ENCODE peak calls at places on chromosome 5, in four cellular contexts. One of them, this sample, is unnamed.

GRCh38 chr5:79962580-79963222 is 28.4 kb downstream of the MTX3 start:
- DNase-seq in OCI-LY7: no peak
- DNase-seq in testis: no peak
- DNase-seq in AG04450: no peak
- DNase-seq in this sample: no peak

GRCh38 chr5:177963966-177964365 is 32.1 kb downstream of the PROP1 start:
- DNase-seq in testis: no peak
- DNase-seq in OCI-LY7: no peak
- DNase-seq in AG04450: no peak
- DNase-seq in this sample: no peak

GRCh38 chr5:150024241-150024984 is 23.9 kb downstream of the HMGXB3 start:
- DNase-seq in AG04450: no peak
- DNase-seq in testis: no peak
- DNase-seq in OCI-LY7: no peak
- DNase-seq in this sample: no peak

GRCh38 chr5:78793907-78794687 is 145.5 kb upstream of the LHFPL2 start:
- DNase-seq in AG04450: no peak
- DNase-seq in OCI-LY7: no peak
- DNase-seq in testis: no peak
- DNase-seq in this sample: no peak

GRCh38 chr5:132979367-132979935 is 16.0 kb upstream of the AFF4 start:
- DNase-seq in AG04450: no peak
- DNase-seq in OCI-LY7: no peak
- DNase-seq in testis: no peak
- DNase-seq in this sample: no peak

GRCh38 chr5:115246361-115246991 is 16.2 kb downstream of the PGGT1B start:
- DNase-seq in AG04450: no peak
- DNase-seq in testis: no peak
- DNase-seq in OCI-LY7: peak
- DNase-seq in this sample: no peak

GRCh38 chr5:126433708-126434107 is 10.5 kb downstream of the GRAMD2B start:
- DNase-seq in OCI-LY7: no peak
- DNase-seq in AG04450: no peak
- DNase-seq in testis: no peak
- DNase-seq in this sample: no peak

GRCh38 chr5:142918959-142919635 is 148.9 kb downstream of the ARHGAP26 start:
- DNase-seq in testis: no peak
- DNase-seq in AG04450: no peak
- DNase-seq in OCI-LY7: no peak
- DNase-seq in this sample: no peak

GRCh38 chr5:125575561-125576504 is 829.4 kb upstream of the ZNF608 start:
- DNase-seq in testis: no peak
- DNase-seq in AG04450: no peak
- DNase-seq in OCI-LY7: no peak
- DNase-seq in this sample: no peak

GRCh38 chr5:127011151-127011550 is 19.2 kb downstream of the MARCHF3 start:
- DNase-seq in OCI-LY7: no peak
- DNase-seq in testis: no peak
- DNase-seq in AG04450: peak
- DNase-seq in this sample: no peak

GRCh38 chr5:157860898-157861894 is 2.3 kb upstream of the CLINT1 start:
- DNase-seq in OCI-LY7: peak
- DNase-seq in testis: no peak
- DNase-seq in AG04450: no peak
- DNase-seq in this sample: no peak

GRCh38 chr5:161302557-161302956 is 244.0 kb downstream of the GABRB2 start:
- DNase-seq in AG04450: no peak
- DNase-seq in testis: no peak
- DNase-seq in OCI-LY7: no peak
- DNase-seq in this sample: no peak

GRCh38 chr5:58188287-58188651 is 271.6 kb downstream of the PLK2 start:
- DNase-seq in OCI-LY7: no peak
- DNase-seq in testis: no peak
- DNase-seq in AG04450: peak
- DNase-seq in this sample: no peak

GRCh38 chr5:127995556-127995955 is 88.0 kb upstream of the SLC12A2 start:
- DNase-seq in AG04450: no peak
- DNase-seq in OCI-LY7: no peak
- DNase-seq in testis: peak
- DNase-seq in this sample: no peak

GRCh38 chr5:82894754-82895153 is 182.4 kb downstream of the TMEM167A start:
- DNase-seq in testis: no peak
- DNase-seq in OCI-LY7: no peak
- DNase-seq in AG04450: no peak
- DNase-seq in this sample: no peak

GRCh38 chr5:128949847-128950546 is 15.3 kb upstream of the SLC27A6 start:
- DNase-seq in AG04450: no peak
- DNase-seq in OCI-LY7: no peak
- DNase-seq in testis: no peak
- DNase-seq in this sample: no peak

GRCh38 chr5:100444961-100445360 is 90.2 kb upstream of the FAM174A start:
- DNase-seq in testis: no peak
- DNase-seq in AG04450: no peak
- DNase-seq in OCI-LY7: no peak
- DNase-seq in this sample: no peak

GRCh38 chr5:92836861-92837755 is 743.9 kb downstream of the NR2F1-AS1 start:
- DNase-seq in testis: no peak
- DNase-seq in AG04450: peak
- DNase-seq in OCI-LY7: no peak
- DNase-seq in this sample: no peak

GRCh38 chr5:9149988-9150387 is 395.9 kb downstream of the SEMA5A start:
- DNase-seq in AG04450: peak
- DNase-seq in testis: no peak
- DNase-seq in OCI-LY7: no peak
- DNase-seq in this sample: no peak

GRCh38 chr5:109455598-109456096 is 45.9 kb upstream of the PJA2 start:
- DNase-seq in AG04450: peak
- DNase-seq in OCI-LY7: no peak
- DNase-seq in testis: peak
- DNase-seq in this sample: peak

GRCh38 chr5:157459715-157460599 is at the start of gene NIPAL4:
- DNase-seq in AG04450: no peak
- DNase-seq in OCI-LY7: no peak
- DNase-seq in testis: no peak
- DNase-seq in this sample: no peak

GRCh38 chr5:35003018-35003957 is 44.5 kb downstream of the AGXT2 start:
- DNase-seq in testis: peak
- DNase-seq in OCI-LY7: peak
- DNase-seq in AG04450: no peak
- DNase-seq in this sample: peak

GRCh38 chr5:158013939-158014338 is 155.0 kb upstream of the CLINT1 start:
- DNase-seq in OCI-LY7: peak
- DNase-seq in AG04450: no peak
- DNase-seq in testis: peak
- DNase-seq in this sample: no peak

GRCh38 chr5:14870347-14871083 is 1.1 kb downstream of the ANKH start:
- DNase-seq in testis: no peak
- DNase-seq in AG04450: no peak
- DNase-seq in OCI-LY7: peak
- DNase-seq in this sample: peak

GRCh38 chr5:45385321-45386058 is 310.7 kb downstream of the HCN1 start:
- DNase-seq in testis: no peak
- DNase-seq in OCI-LY7: no peak
- DNase-seq in AG04450: no peak
- DNase-seq in this sample: no peak

GRCh38 chr5:140106805-140107311 is 7.1 kb upstream of the PURA start:
- DNase-seq in testis: no peak
- DNase-seq in OCI-LY7: no peak
- DNase-seq in AG04450: no peak
- DNase-seq in this sample: no peak

GRCh38 chr5:150446103-150446502 is 3.4 kb downstream of the RPS14 start:
- DNase-seq in testis: no peak
- DNase-seq in AG04450: no peak
- DNase-seq in OCI-LY7: no peak
- DNase-seq in this sample: no peak

GRCh38 chr5:157548513-157549282 is 26.9 kb downstream of the ADAM19 start:
- DNase-seq in testis: no peak
- DNase-seq in AG04450: peak
- DNase-seq in OCI-LY7: no peak
- DNase-seq in this sample: no peak

GRCh38 chr5:67094476-67095300 is 101.9 kb downstream of the CD180 start:
- DNase-seq in OCI-LY7: no peak
- DNase-seq in AG04450: peak
- DNase-seq in testis: no peak
- DNase-seq in this sample: peak

GRCh38 chr5:19605846-19606407 is 382.1 kb downstream of the CDH18 start:
- DNase-seq in AG04450: no peak
- DNase-seq in OCI-LY7: no peak
- DNase-seq in testis: no peak
- DNase-seq in this sample: no peak

GRCh38 chr5:168020522-168021294 is 270.7 kb upstream of the WWC1 start:
- DNase-seq in AG04450: no peak
- DNase-seq in testis: no peak
- DNase-seq in OCI-LY7: no peak
- DNase-seq in this sample: no peak

GRCh38 chr5:76601470-76601869 is 21.7 kb downstream of the F2RL2 start:
- DNase-seq in testis: peak
- DNase-seq in OCI-LY7: peak
- DNase-seq in AG04450: peak
- DNase-seq in this sample: no peak

GRCh38 chr5:146273109-146273508 is 65.5 kb upstream of the POU4F3 start:
- DNase-seq in OCI-LY7: no peak
- DNase-seq in testis: no peak
- DNase-seq in AG04450: no peak
- DNase-seq in this sample: no peak

GRCh38 chr5:142777858-142778257 is 7.7 kb downstream of the ARHGAP26 start:
- DNase-seq in testis: no peak
- DNase-seq in AG04450: no peak
- DNase-seq in OCI-LY7: no peak
- DNase-seq in this sample: no peak

GRCh38 chr5:113617191-113617796 is 103.8 kb downstream of the YTHDC2 start:
- DNase-seq in testis: no peak
- DNase-seq in OCI-LY7: no peak
- DNase-seq in AG04450: no peak
- DNase-seq in this sample: no peak

DNA sequence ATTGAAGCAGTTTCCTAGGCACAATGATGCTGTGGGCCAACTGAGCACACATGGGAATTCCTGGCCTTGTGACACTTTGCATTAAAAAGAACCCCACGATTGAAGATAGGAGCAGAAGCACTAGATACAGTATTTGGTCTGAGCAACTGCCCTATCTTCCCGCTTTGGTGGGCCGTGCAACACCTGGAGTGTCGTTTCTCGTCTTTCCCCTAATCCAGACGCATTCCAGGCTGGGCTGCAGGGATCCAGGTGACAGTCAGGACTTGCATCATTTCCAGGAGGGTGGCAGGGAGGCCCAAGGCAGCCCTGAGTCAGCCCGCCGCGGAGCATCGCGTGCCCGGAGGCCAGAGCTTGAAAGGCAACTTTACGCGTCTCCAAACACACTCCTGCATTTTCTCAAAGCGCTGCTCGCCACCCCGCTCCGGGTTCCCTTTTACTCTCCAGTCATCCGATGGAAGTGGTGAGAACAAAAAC is 719 bp upstream of the STC2 start:
- DNase-seq in AG04450: no peak
- DNase-seq in testis: no peak
- DNase-seq in OCI-LY7: no peak
- DNase-seq in this sample: no peak
- H3K4me3 ChIP-seq in AG04450: peak
- H3K4me3 ChIP-seq in testis: peak
- H3K4me3 ChIP-seq in OCI-LY7: no peak
- H3K4me3 ChIP-seq in this sample: peak

DNA sequence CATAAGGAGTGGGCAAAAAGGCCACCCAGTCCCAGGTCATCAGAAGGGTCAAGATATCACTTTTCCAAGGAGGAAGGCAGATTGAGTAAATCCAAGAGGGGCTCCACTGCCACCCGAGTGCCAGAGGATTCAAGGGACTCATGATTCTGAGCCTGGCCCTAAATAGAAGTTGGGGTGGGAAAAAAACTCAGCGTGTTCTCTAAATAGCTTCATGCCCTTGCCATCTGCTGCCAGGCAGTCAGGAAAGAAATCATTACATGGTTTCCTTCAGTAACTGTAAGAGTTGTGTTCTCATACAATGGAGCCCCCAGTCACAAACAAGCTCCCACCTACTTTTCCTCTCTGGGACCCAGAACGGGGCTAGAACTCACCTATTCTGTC is 37.2 kb downstream of the SAR1B start:
- DNase-seq in OCI-LY7: no peak
- DNase-seq in testis: no peak
- DNase-seq in AG04450: no peak
- DNase-seq in this sample: no peak
- H3K27ac ChIP-seq in OCI-LY7: no peak
- H3K27ac ChIP-seq in testis: no peak
- H3K27ac ChIP-seq in AG04450: no peak
- H3K27ac ChIP-seq in this sample: peak

GRCh38 chr5:141199359-141200235 is at the start of gene PCDHB11:
- DNase-seq in OCI-LY7: peak
- DNase-seq in AG04450: no peak
- DNase-seq in testis: no peak
- DNase-seq in this sample: no peak
- H3K4me3 ChIP-seq in OCI-LY7: no peak
- H3K4me3 ChIP-seq in AG04450: no peak
- H3K4me3 ChIP-seq in testis: no peak
- H3K4me3 ChIP-seq in this sample: no peak

GRCh38 chr5:17381926-17382325 is 116.1 kb upstream of the TAF11L2 start:
- DNase-seq in AG04450: no peak
- DNase-seq in testis: peak
- DNase-seq in OCI-LY7: peak
- DNase-seq in this sample: peak
- H3K27ac ChIP-seq in AG04450: no peak
- H3K27ac ChIP-seq in testis: no peak
- H3K27ac ChIP-seq in OCI-LY7: no peak
- H3K27ac ChIP-seq in this sample: no peak

GRCh38 chr5:534006-534742 is 9.9 kb upstream of the SLC9A3 start:
- DNase-seq in AG04450: no peak
- DNase-seq in testis: no peak
- DNase-seq in OCI-LY7: no peak
- DNase-seq in this sample: peak
- H3K4me3 ChIP-seq in AG04450: no peak
- H3K4me3 ChIP-seq in testis: no peak
- H3K4me3 ChIP-seq in OCI-LY7: no peak
- H3K4me3 ChIP-seq in this sample: no peak

This sample was measured in right cardiac atrium.